ENCODE peak calls at places on chromosomes 12 and 14, in ten cellular contexts. A is T-helper 1 cell; P is activated naive CD4-positive, alpha-beta T cell; S is naive thymus-derived CD8-positive, alpha-beta T cell; C is NCI-H2081; H is stimulated activated CD4-positive, alpha-beta T cell treated with anti-CD3 and anti-CD28 coated beads, Interleukin-4, amount 100 ng/mL, for 24 hours; U is activated T-cell treated with anti-CD3 and anti-CD28 coated beads, Interleukin-2, amount 50 U/mL, for 24 hours; E is SW480; M is stomach; Q is naive B cell. Z is an unnamed sample.

GRCh38 chr14:105448706-105449111 is 25.9 kb upstream of the CRIP2 start:
- DNase-seq in E (no peak), P (peak), C (peak), H (peak), Q (peak), U (peak), S (peak), A (peak), M (peak), Z (peak)

GRCh38 chr12:129949652-129950051 is 45.8 kb upstream of the TMEM132D start:
- DNase-seq in C (no peak), P (no peak), E (no peak), H (no peak), A (no peak), S (no peak), Q (no peak), M (no peak), U (no peak), Z (no peak)

GRCh38 chr12:38921025-38921677 is 15.8 kb upstream of the CPNE8 start:
- DNase-seq in S (no peak), A (peak), P (no peak), Q (no peak), C (peak), H (peak), U (no peak), M (peak), E (peak), Z (no peak)

GRCh38 chr12:113461666-113462065 is 10.0 kb downstream of the LHX5 start:
- DNase-seq in Q (no peak), C (no peak), H (no peak), U (no peak), P (no peak), A (no peak), S (no peak), E (peak), M (no peak), Z (no peak)

GRCh38 chr12:88471641-88472040 is 108.6 kb downstream of the KITLG start:
- DNase-seq in U (no peak), H (no peak), C (no peak), A (no peak), E (no peak), S (no peak), M (no peak), Q (no peak), P (no peak), Z (no peak)

GRCh38 chr14:62497708-62498107 is 547.5 kb downstream of the KCNH5 start:
- DNase-seq in E (no peak), C (no peak), M (no peak), A (no peak), Q (no peak), P (no peak), S (no peak), U (no peak), H (no peak), Z (no peak)

GRCh38 chr12:90490355-90490754 is 464.6 kb downstream of the CCER1 start:
- DNase-seq in S (no peak), U (no peak), E (no peak), P (no peak), H (no peak), Q (no peak), M (no peak), C (no peak), A (no peak), Z (no peak)

GRCh38 chr12:75208851-75209781 is 523 bp downstream of the KCNC2 start:
- DNase-seq in P (no peak), U (peak), A (no peak), Q (no peak), M (no peak), S (no peak), H (peak), C (peak), E (no peak), Z (no peak)

GRCh38 chr12:65977384-65977783 is 153.1 kb downstream of the HMGA2 start:
- DNase-seq in U (no peak), M (no peak), S (no peak), E (no peak), P (no peak), Q (no peak), A (no peak), H (no peak), C (no peak), Z (no peak)

GRCh38 chr12:52006726-52007157 is at the start of gene TAMALIN:
- DNase-seq in E (no peak), M (peak), H (peak), U (peak), Q (peak), C (peak), P (peak), S (peak), A (peak), Z (no peak)

GRCh38 chr12:127149226-127149964 is 1117.6 kb upstream of the TMEM132C start:
- DNase-seq in P (no peak), H (no peak), Q (no peak), C (no peak), E (no peak), M (no peak), A (no peak), S (no peak), U (no peak), Z (no peak)

GRCh38 chr12:97912943-97913342 is 450.3 kb downstream of the RMST start:
- DNase-seq in C (no peak), A (no peak), H (no peak), S (no peak), Q (no peak), P (no peak), U (no peak), M (no peak), E (no peak), Z (no peak)

GRCh38 chr12:1473418-1473817 is 121.0 kb downstream of the FBXL14 start:
- DNase-seq in C (no peak), A (peak), M (no peak), P (no peak), E (peak), S (no peak), U (no peak), H (no peak), Q (no peak), Z (no peak)

GRCh38 chr14:33959692-33960151 is 8.8 kb upstream of the EGLN3 start:
- DNase-seq in Q (no peak), H (no peak), U (no peak), S (no peak), A (no peak), C (no peak), M (no peak), P (no peak), E (no peak), Z (no peak)

GRCh38 chr12:27970391-27970980 is 2.0 kb downstream of the PTHLH start:
- DNase-seq in P (no peak), Q (no peak), S (no peak), U (no peak), M (no peak), A (no peak), C (no peak), H (no peak), E (no peak), Z (no peak)

GRCh38 chr12:6469609-6470374 is 685 bp downstream of the VAMP1 start:
- DNase-seq in C (no peak), S (no peak), A (no peak), P (no peak), U (no peak), Q (no peak), M (no peak), E (peak), H (no peak), Z (peak)

GRCh38 chr12:65881348-65881961 is 57.2 kb downstream of the HMGA2 start:
- DNase-seq in M (peak), H (no peak), S (no peak), U (no peak), E (no peak), A (no peak), C (no peak), Q (no peak), P (no peak), Z (no peak)

GRCh38 chr12:117045998-117046374 is 53.2 kb downstream of the TESC start:
- DNase-seq in H (no peak), E (no peak), Q (no peak), P (no peak), A (no peak), M (no peak), U (no peak), C (no peak), S (no peak), Z (no peak)

GRCh38 chr12:47207005-47207717 is 127.4 kb upstream of the AMIGO2 start:
- DNase-seq in C (no peak), Q (peak), P (peak), A (peak), M (no peak), U (peak), S (peak), E (no peak), H (peak), Z (no peak)

GRCh38 chr14:100640481-100641273 is 53.5 kb upstream of the BEGAIN start:
- DNase-seq in A (peak), H (peak), E (peak), S (peak), P (peak), U (peak), Q (peak), C (no peak), M (peak), Z (peak)

GRCh38 chr14:90336985-90337384 is 5.2 kb upstream of the NRDE2 start:
- DNase-seq in P (no peak), C (no peak), Q (no peak), M (no peak), H (no peak), A (no peak), E (no peak), S (no peak), U (no peak), Z (no peak)

GRCh38 chr14:70907996-70908917 is 998 bp downstream of the PCNX1 start:
- DNase-seq in E (peak), H (peak), S (peak), C (peak), Q (no peak), U (peak), P (peak), M (peak), A (peak), Z (peak)

GRCh38 chr12:109731806-109732205 is 18.2 kb downstream of the FAM222A start:
- DNase-seq in E (no peak), U (no peak), C (no peak), A (no peak), P (no peak), S (no peak), Q (no peak), H (no peak), M (peak), Z (no peak)

GRCh38 chr14:72741836-72742681 is 151.8 kb downstream of the DPF3 start:
- DNase-seq in P (no peak), Q (no peak), A (no peak), E (no peak), U (no peak), M (peak), H (no peak), C (no peak), S (no peak), Z (no peak)

GRCh38 chr12:122880668-122881067 is 15.3 kb downstream of the VPS37B start:
- DNase-seq in U (peak), Q (no peak), A (no peak), C (peak), S (no peak), H (no peak), P (no peak), M (no peak), E (no peak), Z (no peak)

GRCh38 chr14:101116065-101116464 is 212.5 kb upstream of the RTL1 start:
- DNase-seq in C (no peak), M (no peak), E (no peak), H (no peak), P (no peak), S (no peak), A (no peak), Q (no peak), U (no peak), Z (no peak)

GRCh38 chr12:46492471-46493351 is 120.1 kb upstream of the SLC38A2 start:
- DNase-seq in H (no peak), A (no peak), E (peak), C (no peak), U (no peak), S (no peak), M (no peak), P (no peak), Q (no peak), Z (no peak)

GRCh38 chr14:100313045-100313400 is 6.8 kb upstream of the SLC25A29 start:
- DNase-seq in A (no peak), E (no peak), Q (no peak), M (no peak), H (no peak), S (no peak), U (no peak), P (no peak), C (no peak), Z (no peak)

GRCh38 chr12:54993181-54993835 is 8.7 kb upstream of the TESPA1 start:
- DNase-seq in S (peak), H (peak), Q (peak), P (peak), C (peak), M (peak), U (no peak), A (peak), E (peak), Z (peak)

GRCh38 chr12:64006211-64006610 is 161.7 kb downstream of the SRGAP1 start:
- DNase-seq in S (no peak), E (no peak), H (no peak), A (no peak), Q (no peak), P (no peak), M (no peak), C (no peak), U (no peak), Z (no peak)

GRCh38 chr12:90209029-90209428 is 500.4 kb upstream of the ATP2B1 start:
- DNase-seq in Q (no peak), A (no peak), C (no peak), P (no peak), U (no peak), H (no peak), E (no peak), M (no peak), S (no peak), Z (no peak)

GRCh38 chr12:25775968-25776367 is 182.5 kb upstream of the RASSF8 start:
- DNase-seq in P (no peak), U (no peak), E (no peak), M (no peak), A (no peak), Q (no peak), C (no peak), S (no peak), H (no peak), Z (no peak)

GRCh38 chr12:60577607-60578006 is 981.8 kb downstream of the SLC16A7 start:
- DNase-seq in M (no peak), C (no peak), H (no peak), E (no peak), P (no peak), A (no peak), Q (no peak), U (no peak), S (no peak), Z (no peak)

GRCh38 chr14:29671034-29671433 is 256.6 kb downstream of the PRKD1 start:
- DNase-seq in Q (no peak), P (no peak), U (no peak), H (no peak), S (no peak), M (no peak), A (no peak), E (no peak), C (no peak), Z (no peak)

GRCh38 chr14:96125536-96125935 is 79.1 kb upstream of the BDKRB2 start:
- DNase-seq in P (no peak), S (no peak), U (no peak), Q (no peak), A (no peak), H (no peak), M (no peak), C (no peak), E (no peak), Z (no peak)

GRCh38 chr12:54286042-54286931 is 5.8 kb downstream of the HNRNPA1 start:
- DNase-seq in Q (no peak), P (no peak), C (no peak), A (no peak), U (peak), H (no peak), M (no peak), S (no peak), E (no peak), Z (no peak)

GRCh38 chr12:97968641-97969171 is 506.1 kb downstream of the RMST start:
- DNase-seq in M (no peak), H (no peak), E (no peak), P (no peak), C (peak), U (no peak), A (no peak), Q (no peak), S (no peak), Z (no peak)